ENCODE peak calls at places on chromosomes 4 and X, in four cellular contexts. K, B, R and G are unnamed samples.
A peak's percentile ranks its signal among the peaks of the same experiment; 100 is the strongest.

GRCh38 chrX:108304210-108304609 is 134.0 kb downstream of the COL4A6 start:
- DNase-seq in K (no peak), B (no peak), R (peak; percentile 20), G (no peak)

GRCh38 chrX:139851730-139852129 is 81.1 kb downstream of the ATP11C start:
- DNase-seq in K (peak; percentile 27), B (no peak), R (peak; percentile 77), G (no peak)

GRCh38 chrX:10087391-10087790 is 69.4 kb upstream of the CLCN4 start:
- DNase-seq in K (no peak), B (no peak), R (no peak), G (no peak)

GRCh38 chrX:105610401-105610800 is 211.9 kb upstream of the NRK start:
- DNase-seq in K (no peak), B (no peak), R (no peak), G (no peak)

GRCh38 chrX:99468993-99469392 is 941.1 kb downstream of the PCDH19 start:
- DNase-seq in K (no peak), B (no peak), R (no peak), G (no peak)

GRCh38 chr4:98482847-98483806 is 175.3 kb downstream of the TSPAN5 start:
- DNase-seq in K (peak; percentile 57), B (no peak), R (peak; percentile 92), G (no peak)

GRCh38 chr4:156442961-156443360 is 489.3 kb upstream of the CTSO start:
- DNase-seq in K (no peak), B (no peak), R (peak; percentile 23), G (no peak)

GRCh38 chrX:131816551-131817136 is 206.5 kb upstream of the STK26 start:
- DNase-seq in K (peak; percentile 65), B (peak; percentile 48), R (peak; percentile 58), G (peak; percentile 50)

GRCh38 chrX:34578237-34578636 is 78.8 kb downstream of the TMEM47 start:
- DNase-seq in K (peak; percentile 32), B (no peak), R (peak; percentile 21), G (peak; percentile 31)

GRCh38 chr4:56698329-56698728 is 17.2 kb upstream of the HOPX start:
- DNase-seq in K (peak; percentile 62), B (no peak), R (peak; percentile 91), G (no peak)